ENCODE peak calls at places on chromosomes 3 and 15, in seven cellular contexts. One of them, this sample, is unnamed.

GRCh38 chr3:127914584-127914983 is 448 bp upstream of the KBTBD12 start:
- DNase-seq in lower lobe of right lung: no peak
- DNase-seq in left lung: no peak
- DNase-seq in pancreas: no peak
- DNase-seq in adrenal gland: no peak
- DNase-seq in dorsolateral prefrontal cortex: no peak
- DNase-seq in Panc1: no peak
- DNase-seq in this sample: no peak

GRCh38 chr3:42210731-42211130 is 55.3 kb downstream of the CCK start:
- DNase-seq in lower lobe of right lung: no peak
- DNase-seq in left lung: no peak
- DNase-seq in pancreas: no peak
- DNase-seq in adrenal gland: no peak
- DNase-seq in dorsolateral prefrontal cortex: no peak
- DNase-seq in Panc1: no peak
- DNase-seq in this sample: no peak

GRCh38 chr3:12409625-12410596 is 74.4 kb upstream of the TSEN2 start:
- DNase-seq in lower lobe of right lung: no peak
- DNase-seq in left lung: no peak
- DNase-seq in pancreas: no peak
- DNase-seq in adrenal gland: no peak
- DNase-seq in dorsolateral prefrontal cortex: no peak
- DNase-seq in Panc1: no peak
- DNase-seq in this sample: no peak

GRCh38 chr3:127827808-127828207 is 5.5 kb upstream of the MGLL start:
- DNase-seq in lower lobe of right lung: no peak
- DNase-seq in left lung: no peak
- DNase-seq in pancreas: no peak
- DNase-seq in adrenal gland: no peak
- DNase-seq in dorsolateral prefrontal cortex: no peak
- DNase-seq in Panc1: no peak
- DNase-seq in this sample: no peak

GRCh38 chr3:58034738-58035511 is 26.7 kb downstream of the FLNB start:
- DNase-seq in lower lobe of right lung: no peak
- DNase-seq in left lung: no peak
- DNase-seq in pancreas: no peak
- DNase-seq in adrenal gland: no peak
- DNase-seq in dorsolateral prefrontal cortex: no peak
- DNase-seq in Panc1: no peak
- DNase-seq in this sample: no peak

GRCh38 chr15:78382114-78382886 is 42.1 kb downstream of the CRABP1 start:
- DNase-seq in lower lobe of right lung: no peak
- DNase-seq in left lung: no peak
- DNase-seq in pancreas: no peak
- DNase-seq in adrenal gland: no peak
- DNase-seq in dorsolateral prefrontal cortex: no peak
- DNase-seq in Panc1: no peak
- DNase-seq in this sample: no peak

GRCh38 chr3:187669675-187670504 is at the start of gene SST:
- DNase-seq in lower lobe of right lung: peak; percentile 47
- DNase-seq in left lung: peak; percentile 68
- DNase-seq in pancreas: peak; percentile 36
- DNase-seq in adrenal gland: peak; percentile 38
- DNase-seq in dorsolateral prefrontal cortex: no peak
- DNase-seq in Panc1: no peak
- DNase-seq in this sample: peak; percentile 20

GRCh38 chr3:46990573-46991374 is 11.3 kb downstream of the NBEAL2 start:
- DNase-seq in lower lobe of right lung: peak; percentile 79
- DNase-seq in left lung: peak; percentile 87
- DNase-seq in pancreas: peak; percentile 46
- DNase-seq in adrenal gland: no peak
- DNase-seq in dorsolateral prefrontal cortex: no peak
- DNase-seq in Panc1: no peak
- DNase-seq in this sample: no peak

GRCh38 chr15:44545934-44546802 is 9.2 kb downstream of the EIF3J start:
- DNase-seq in lower lobe of right lung: no peak
- DNase-seq in left lung: no peak
- DNase-seq in pancreas: no peak
- DNase-seq in adrenal gland: peak; percentile 41
- DNase-seq in dorsolateral prefrontal cortex: no peak
- DNase-seq in Panc1: no peak
- DNase-seq in this sample: no peak

GRCh38 chr15:68387288-68388143 is 44.4 kb downstream of the ITGA11 start:
- DNase-seq in lower lobe of right lung: no peak
- DNase-seq in left lung: no peak
- DNase-seq in pancreas: no peak
- DNase-seq in adrenal gland: peak; percentile 9
- DNase-seq in dorsolateral prefrontal cortex: no peak
- DNase-seq in Panc1: no peak
- DNase-seq in this sample: no peak

GRCh38 chr3:129690406-129690805 is 83.9 kb upstream of the PLXND1 start:
- DNase-seq in lower lobe of right lung: no peak
- DNase-seq in left lung: no peak
- DNase-seq in pancreas: no peak
- DNase-seq in adrenal gland: peak; percentile 27
- DNase-seq in dorsolateral prefrontal cortex: peak; percentile 52
- DNase-seq in Panc1: peak; percentile 28
- DNase-seq in this sample: peak; percentile 68

GRCh38 chr3:16884748-16885587 is at the start of gene PLCL2:
- DNase-seq in lower lobe of right lung: peak; percentile 69
- DNase-seq in left lung: peak; percentile 92
- DNase-seq in pancreas: peak; percentile 63
- DNase-seq in adrenal gland: peak; percentile 59
- DNase-seq in dorsolateral prefrontal cortex: peak; percentile 56
- DNase-seq in Panc1: no peak
- DNase-seq in this sample: peak; percentile 63

GRCh38 chr15:31223478-31224350 is 102.9 kb upstream of the KLF13 start:
- DNase-seq in lower lobe of right lung: no peak
- DNase-seq in left lung: peak; percentile 85
- DNase-seq in pancreas: no peak
- DNase-seq in adrenal gland: no peak
- DNase-seq in dorsolateral prefrontal cortex: peak; percentile 33
- DNase-seq in Panc1: no peak
- DNase-seq in this sample: no peak

GRCh38 chr3:165854696-165855095 is 17.5 kb upstream of the BCHE start:
- DNase-seq in lower lobe of right lung: no peak
- DNase-seq in left lung: no peak
- DNase-seq in pancreas: no peak
- DNase-seq in adrenal gland: no peak
- DNase-seq in dorsolateral prefrontal cortex: no peak
- DNase-seq in Panc1: no peak
- DNase-seq in this sample: no peak

GRCh38 chr3:188360364-188360881 is 206.5 kb downstream of the LPP start:
- DNase-seq in lower lobe of right lung: no peak
- DNase-seq in left lung: no peak
- DNase-seq in pancreas: no peak
- DNase-seq in adrenal gland: no peak
- DNase-seq in dorsolateral prefrontal cortex: no peak
- DNase-seq in Panc1: no peak
- DNase-seq in this sample: no peak

GRCh38 chr3:50289130-50289529 is 3.1 kb downstream of the IFRD2 start:
- DNase-seq in lower lobe of right lung: no peak
- DNase-seq in left lung: no peak
- DNase-seq in pancreas: no peak
- DNase-seq in adrenal gland: no peak
- DNase-seq in dorsolateral prefrontal cortex: no peak
- DNase-seq in Panc1: no peak
- DNase-seq in this sample: no peak

GRCh38 chr15:32818758-32819405 is 101.1 kb downstream of the GREM1 start:
- DNase-seq in lower lobe of right lung: no peak
- DNase-seq in left lung: no peak
- DNase-seq in pancreas: no peak
- DNase-seq in adrenal gland: no peak
- DNase-seq in dorsolateral prefrontal cortex: no peak
- DNase-seq in Panc1: no peak
- DNase-seq in this sample: peak; percentile 90

GRCh38 chr3:172447611-172448579 is at the start of gene GHSR:
- DNase-seq in lower lobe of right lung: no peak
- DNase-seq in left lung: peak; percentile 75
- DNase-seq in pancreas: no peak
- DNase-seq in adrenal gland: no peak
- DNase-seq in dorsolateral prefrontal cortex: no peak
- DNase-seq in Panc1: no peak
- DNase-seq in this sample: no peak

GRCh38 chr3:9387322-9387655 is 10.1 kb upstream of the SETD5 start:
- DNase-seq in lower lobe of right lung: no peak
- DNase-seq in left lung: no peak
- DNase-seq in pancreas: no peak
- DNase-seq in adrenal gland: no peak
- DNase-seq in dorsolateral prefrontal cortex: no peak
- DNase-seq in Panc1: no peak
- DNase-seq in this sample: no peak

GRCh38 chr3:32959370-32959769 is 7.9 kb downstream of the CCR4 start:
- DNase-seq in lower lobe of right lung: no peak
- DNase-seq in left lung: no peak
- DNase-seq in pancreas: no peak
- DNase-seq in adrenal gland: no peak
- DNase-seq in dorsolateral prefrontal cortex: no peak
- DNase-seq in Panc1: no peak
- DNase-seq in this sample: no peak

GRCh38 chr3:69999191-70000027 is at the start of gene SAMMSON:
- DNase-seq in lower lobe of right lung: no peak
- DNase-seq in left lung: peak; percentile 23
- DNase-seq in pancreas: no peak
- DNase-seq in adrenal gland: no peak
- DNase-seq in dorsolateral prefrontal cortex: no peak
- DNase-seq in Panc1: no peak
- DNase-seq in this sample: no peak
- H3K4me3 ChIP-seq in lower lobe of right lung: no peak within 1 kb of the TSS
- H3K4me3 ChIP-seq in left lung: no peak within 1 kb of the TSS
- H3K4me3 ChIP-seq in pancreas: no peak within 1 kb of the TSS
- H3K4me3 ChIP-seq in adrenal gland: no peak within 1 kb of the TSS
- H3K4me3 ChIP-seq in dorsolateral prefrontal cortex: no peak within 1 kb of the TSS
- H3K4me3 ChIP-seq in Panc1: no peak within 1 kb of the TSS
- H3K4me3 ChIP-seq in this sample: no peak within 1 kb of the TSS

GRCh38 chr3:176919836-176920760 is 277.2 kb downstream of the TBL1XR1 start:
- DNase-seq in lower lobe of right lung: no peak
- DNase-seq in left lung: no peak
- DNase-seq in pancreas: peak; percentile 20
- DNase-seq in adrenal gland: no peak
- DNase-seq in dorsolateral prefrontal cortex: peak; percentile 35
- DNase-seq in Panc1: no peak
- DNase-seq in this sample: no peak

GRCh38 chr3:176914764-176915163 is 282.5 kb downstream of the TBL1XR1 start:
- DNase-seq in lower lobe of right lung: no peak
- DNase-seq in left lung: no peak
- DNase-seq in pancreas: no peak
- DNase-seq in adrenal gland: no peak
- DNase-seq in dorsolateral prefrontal cortex: no peak
- DNase-seq in Panc1: no peak
- DNase-seq in this sample: no peak

GRCh38 chr3:176920806-176921205 is 276.5 kb downstream of the TBL1XR1 start:
- DNase-seq in lower lobe of right lung: no peak
- DNase-seq in left lung: no peak
- DNase-seq in pancreas: peak; percentile 17
- DNase-seq in adrenal gland: no peak
- DNase-seq in dorsolateral prefrontal cortex: no peak
- DNase-seq in Panc1: no peak
- DNase-seq in this sample: no peak

GRCh38 chr3:176916777-176917176 is 280.5 kb downstream of the TBL1XR1 start:
- DNase-seq in lower lobe of right lung: no peak
- DNase-seq in left lung: no peak
- DNase-seq in pancreas: peak; percentile 61
- DNase-seq in adrenal gland: no peak
- DNase-seq in dorsolateral prefrontal cortex: no peak
- DNase-seq in Panc1: no peak
- DNase-seq in this sample: no peak
- H3K27ac ChIP-seq in lower lobe of right lung: peak overlapping the region; percentile 31
- H3K27ac ChIP-seq in left lung: peak overlapping the region; percentile 38
- H3K27ac ChIP-seq in pancreas: no peak overlapping the region
- H3K27ac ChIP-seq in adrenal gland: no peak overlapping the region
- H3K27ac ChIP-seq in dorsolateral prefrontal cortex: no peak overlapping the region
- H3K27ac ChIP-seq in Panc1: no peak overlapping the region
- H3K27ac ChIP-seq in this sample: no peak overlapping the region

GRCh38 chr3:184822654-184823053 is 10.7 kb downstream of the VPS8 start:
- DNase-seq in lower lobe of right lung: no peak
- DNase-seq in left lung: no peak
- DNase-seq in pancreas: no peak
- DNase-seq in adrenal gland: no peak
- DNase-seq in dorsolateral prefrontal cortex: no peak
- DNase-seq in Panc1: no peak
- DNase-seq in this sample: no peak
- TF ChIP-seq CTCF in lower lobe of right lung: no peak
- TF ChIP-seq CTCF in left lung: no peak
- TF ChIP-seq CTCF in pancreas: no peak
- TF ChIP-seq CTCF in adrenal gland: no peak
- TF ChIP-seq CTCF in dorsolateral prefrontal cortex: no peak
- TF ChIP-seq CTCF in Panc1: no peak
- TF ChIP-seq CTCF in this sample: no peak

GRCh38 chr15:75210867-75211266 is 9.2 kb downstream of the C15orf39 start:
- DNase-seq in lower lobe of right lung: no peak
- DNase-seq in left lung: no peak
- DNase-seq in pancreas: no peak
- DNase-seq in adrenal gland: peak; percentile 43
- DNase-seq in dorsolateral prefrontal cortex: no peak
- DNase-seq in Panc1: no peak
- DNase-seq in this sample: no peak

GRCh38 chr15:75213212-75213767 is 11.6 kb downstream of the C15orf39 start:
- DNase-seq in lower lobe of right lung: no peak
- DNase-seq in left lung: no peak
- DNase-seq in pancreas: no peak
- DNase-seq in adrenal gland: no peak
- DNase-seq in dorsolateral prefrontal cortex: no peak
- DNase-seq in Panc1: no peak
- DNase-seq in this sample: no peak

GRCh38 chr15:75213768-75214221 is 12.1 kb downstream of the C15orf39 start:
- DNase-seq in lower lobe of right lung: no peak
- DNase-seq in left lung: no peak
- DNase-seq in pancreas: no peak
- DNase-seq in adrenal gland: no peak
- DNase-seq in dorsolateral prefrontal cortex: no peak
- DNase-seq in Panc1: no peak
- DNase-seq in this sample: no peak

GRCh38 chr15:75211436-75212199 is 9.9 kb downstream of the C15orf39 start:
- DNase-seq in lower lobe of right lung: no peak
- DNase-seq in left lung: no peak
- DNase-seq in pancreas: no peak
- DNase-seq in adrenal gland: no peak
- DNase-seq in dorsolateral prefrontal cortex: peak; percentile 28
- DNase-seq in Panc1: no peak
- DNase-seq in this sample: peak; percentile 78

DNA sequence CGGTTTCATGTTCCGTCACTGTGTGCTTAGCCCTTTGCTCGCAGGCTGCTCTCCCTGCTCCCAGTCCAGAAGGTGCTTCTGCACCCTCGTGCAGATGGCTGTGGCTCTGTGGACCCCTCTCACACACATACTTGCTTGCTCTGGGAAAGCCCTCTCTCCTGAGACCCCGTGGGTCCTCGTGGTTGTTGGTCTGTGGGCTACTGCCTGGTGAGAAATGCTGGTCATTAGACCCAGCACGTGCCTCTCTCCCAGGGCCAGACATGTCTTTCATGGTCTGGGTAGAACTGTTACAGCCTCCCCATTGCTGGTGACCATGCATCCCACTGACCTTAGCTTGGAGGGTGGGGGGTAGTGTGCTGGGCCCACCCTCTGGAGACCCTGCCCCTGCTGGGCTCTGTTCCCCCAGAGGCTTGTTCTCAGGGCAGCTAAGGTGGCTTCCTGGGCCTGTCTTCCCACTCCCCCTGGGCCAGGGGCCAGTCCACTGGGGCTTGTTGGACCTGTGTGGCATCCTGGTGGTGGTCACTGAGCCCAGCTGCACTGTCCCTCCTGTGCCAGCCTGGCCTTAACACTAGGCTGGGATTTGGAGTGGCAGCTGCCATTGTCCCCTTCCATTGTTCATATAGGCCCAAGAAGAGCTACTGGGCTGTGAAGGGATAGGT is 10.6 kb downstream of the C15orf39 start:
- DNase-seq in lower lobe of right lung: no peak
- DNase-seq in left lung: no peak
- DNase-seq in pancreas: no peak
- DNase-seq in adrenal gland: no peak
- DNase-seq in dorsolateral prefrontal cortex: no peak
- DNase-seq in Panc1: no peak
- DNase-seq in this sample: no peak
- H3K4me3 ChIP-seq in lower lobe of right lung: no peak overlapping the region
- H3K4me3 ChIP-seq in left lung: no peak overlapping the region
- H3K4me3 ChIP-seq in pancreas: no peak overlapping the region
- H3K4me3 ChIP-seq in adrenal gland: no peak overlapping the region
- H3K4me3 ChIP-seq in dorsolateral prefrontal cortex: no peak overlapping the region
- H3K4me3 ChIP-seq in Panc1: no peak overlapping the region
- H3K4me3 ChIP-seq in this sample: no peak overlapping the region